ENCODE peak calls at places on chromosomes 12 and 14, in ten cellular contexts. V is NCI-H1417; U is activated naive CD4-positive, alpha-beta T cell treated with anti-CD3 and anti-CD28 coated beads for 36 hours; W is pulmonary artery endothelial cell; P is hippocampal formation; I is body of pancreas; H is stimulated activated CD4-positive, alpha-beta T cell treated with anti-CD3 and anti-CD28 coated beads, Interleukin-12 subunit alpha, Interleukin-12 subunit beta, amount 100 ng/mL, for 4 hours; S is stromal cell of bone marrow; N is NCI-H1105 treated with DMSO at 0.1 percent for 48 hours; Z is A549. X is an unnamed sample.

GRCh38 chr14:43003845-43004244 is 1397.2 kb downstream of the LRFN5 start:
- DNase-seq in U (no peak), V (peak; percentile 9), Z (peak; percentile 41), S (no peak), I (no peak), P (no peak), W (no peak), N (peak; percentile 21), H (no peak), X (no peak)

GRCh38 chr12:561116-561705 is 101.5 kb downstream of the B4GALNT3 start:
- DNase-seq in N (no peak), H (no peak), I (no peak), V (no peak), P (no peak), Z (no peak), U (no peak), S (no peak), W (no peak), X (no peak)

GRCh38 chr14:65141523-65141922 is 39.2 kb upstream of the MAX start:
- DNase-seq in U (no peak), P (no peak), W (no peak), Z (no peak), H (no peak), I (no peak), V (no peak), S (no peak), N (no peak), X (no peak)

GRCh38 chr14:91728616-91729183 is 3.2 kb downstream of the CATSPERB start:
- DNase-seq in V (no peak), U (no peak), W (no peak), S (peak; percentile 33), H (no peak), P (no peak), I (no peak), Z (no peak), N (no peak), X (no peak)

GRCh38 chr14:95597784-95598204 is 62.9 kb downstream of the GLRX5 start:
- DNase-seq in S (peak; percentile 20), I (peak; percentile 20), Z (no peak), P (no peak), N (peak; percentile 86), V (peak; percentile 96), H (no peak), W (no peak), U (peak; percentile 28), X (no peak)

GRCh38 chr14:89190779-89191513 is 226.1 kb downstream of the FOXN3 start:
- DNase-seq in I (no peak), Z (no peak), W (no peak), S (no peak), P (peak; percentile 13), U (no peak), N (peak; percentile 96), V (peak; percentile 98), H (no peak), X (no peak)

GRCh38 chr14:61774861-61775260 is 12.6 kb downstream of the SNAPC1 start:
- DNase-seq in S (no peak), P (no peak), V (no peak), I (no peak), N (no peak), W (no peak), Z (no peak), H (no peak), U (no peak), X (no peak)

GRCh38 chr12:71135077-71135811 is 22.6 kb downstream of the TSPAN8 start:
- DNase-seq in N (no peak), U (no peak), I (no peak), P (no peak), W (no peak), V (no peak), H (no peak), S (no peak), Z (no peak), X (no peak)

GRCh38 chr12:10186299-10186698 is 7.5 kb downstream of the TMEM52B start:
- DNase-seq in Z (no peak), U (no peak), P (peak; percentile 14), I (peak; percentile 78), V (no peak), W (no peak), N (no peak), H (no peak), S (no peak), X (no peak)

GRCh38 chr12:89960607-89961394 is 252.2 kb upstream of the ATP2B1 start:
- DNase-seq in V (no peak), H (no peak), P (no peak), U (no peak), Z (no peak), I (no peak), N (peak; percentile 16), W (no peak), S (no peak), X (peak; percentile 27)

X was measured in stimulated activated CD8-positive, alpha-beta memory T cell treated with anti-CD3 and anti-CD28 coated beads, Interleukin-4, amount 100 ng/mL, for 48 hours.